ENCODE peak calls at places on chromosomes 4 and X, in eight cellular contexts. H is mesothelial cell of epicardium; M is stimulated activated CD8-positive, alpha-beta memory T cell treated with anti-CD3 and anti-CD28 coated beads, Interleukin-7, amount 100 ng/mL, for 4 hours; D is uterus; O is mucosa of gallbladder; A is NCI-H69; X is H9; Q is cardiac muscle cell. N is an unnamed sample.

GRCh38 chr4:65508169-65508568 is 162.1 kb downstream of the EPHA5 start:
- DNase-seq in D (no peak), Q (no peak), A (peak), X (no peak), H (no peak), M (no peak), O (no peak), N (peak)

GRCh38 chrX:71367396-71367795 is 1.2 kb downstream of the TAF1 start:
- DNase-seq in A (no peak), M (no peak), X (no peak), O (no peak), Q (no peak), D (no peak), H (no peak), N (no peak)

GRCh38 chrX:51899741-51900140 is 6.3 kb downstream of the MAGED1 start:
- DNase-seq in D (no peak), H (no peak), X (no peak), O (no peak), Q (no peak), M (no peak), A (no peak), N (no peak)

GRCh38 chrX:88424541-88424940 is 322.5 kb upstream of the CPXCR1 start:
- DNase-seq in M (no peak), D (no peak), A (no peak), X (no peak), Q (no peak), O (no peak), H (no peak), N (no peak)

GRCh38 chrX:120840826-120841225 is 34.8 kb downstream of the CT47B1 start:
- DNase-seq in X (no peak), A (peak), O (no peak), Q (no peak), D (no peak), M (no peak), H (no peak), N (peak)

GRCh38 chr4:19327364-19327763 is 924.3 kb upstream of the SLIT2 start:
- DNase-seq in D (no peak), A (no peak), H (no peak), O (no peak), X (no peak), Q (no peak), M (no peak), N (no peak)

GRCh38 chr4:10015140-10015753 is 6.0 kb downstream of the SLC2A9 start:
- DNase-seq in A (peak), X (peak), D (no peak), M (no peak), H (no peak), Q (peak), O (peak), N (no peak)

GRCh38 chrX:129842510-129843208 is 1.0 kb downstream of the ZDHHC9 start:
- DNase-seq in A (peak), X (no peak), H (no peak), O (peak), M (no peak), D (peak), Q (peak), N (no peak)

GRCh38 chr4:107951551-107951950 is 20.2 kb downstream of the CYP2U1 start:
- DNase-seq in H (no peak), X (no peak), D (no peak), M (no peak), Q (no peak), O (no peak), A (no peak), N (peak)

GRCh38 chr4:185311113-185311888 is 84.4 kb downstream of the LRP2BP start:
- DNase-seq in O (no peak), H (no peak), D (no peak), M (no peak), A (no peak), X (no peak), Q (no peak), N (no peak)

GRCh38 chrX:100864967-100865366 is 9.2 kb downstream of the NOX1 start:
- DNase-seq in O (peak), X (no peak), A (peak), M (no peak), H (no peak), D (peak), Q (no peak), N (peak)

GRCh38 chr4:98516441-98517323 is 141.7 kb downstream of the TSPAN5 start:
- DNase-seq in X (no peak), O (no peak), H (no peak), M (no peak), A (peak), D (no peak), Q (no peak), N (no peak)

GRCh38 chrX:46642145-46642544 is 68.6 kb downstream of the CHST7 start:
- DNase-seq in O (no peak), X (no peak), M (no peak), H (no peak), D (no peak), Q (no peak), A (peak), N (no peak)

GRCh38 chrX:154015581-154016264 is 4.0 kb downstream of the IRAK1 start:
- DNase-seq in H (no peak), X (no peak), Q (no peak), D (no peak), O (no peak), M (no peak), A (no peak), N (no peak)

GRCh38 chr4:110055014-110055768 is 142.5 kb downstream of the EGF start:
- DNase-seq in X (no peak), O (no peak), D (no peak), A (peak), Q (no peak), M (no peak), H (no peak), N (no peak)

GRCh38 chr4:74045247-74045646 is 6.8 kb upstream of the CXCL3 start:
- DNase-seq in X (no peak), D (no peak), M (no peak), A (no peak), Q (no peak), O (no peak), H (no peak), N (no peak)

GRCh38 chrX:18946157-18946556 is 37.8 kb downstream of the PHKA2 start:
- DNase-seq in D (no peak), H (no peak), A (no peak), M (no peak), Q (no peak), X (no peak), O (no peak), N (no peak)

GRCh38 chr4:105191621-105192210 is 45.0 kb downstream of the TET2 start:
- DNase-seq in M (no peak), D (no peak), Q (no peak), A (no peak), X (no peak), O (no peak), H (no peak), N (no peak)

GRCh38 chr4:8281519-8282133 is 12.1 kb downstream of the HTRA3 start:
- DNase-seq in Q (no peak), M (no peak), O (peak), X (no peak), D (peak), A (no peak), H (no peak), N (peak)

GRCh38 chrX:22278375-22278774 is 5.7 kb downstream of the CBLL2 start:
- DNase-seq in D (no peak), Q (peak), X (no peak), O (no peak), M (no peak), A (peak), H (no peak), N (no peak)

GRCh38 chrX:107766470-107767140 is 9.0 kb downstream of the TSC22D3 start:
- DNase-seq in D (peak), X (no peak), Q (no peak), H (no peak), A (peak), O (no peak), M (no peak), N (no peak)

GRCh38 chrX:69214463-69214862 is 49.2 kb upstream of the PJA1 start:
- DNase-seq in H (no peak), O (no peak), M (no peak), D (no peak), X (no peak), A (no peak), Q (no peak), N (no peak)

GRCh38 chrX:140572724-140573123 is 67.9 kb upstream of the SOX3 start:
- DNase-seq in H (peak), D (no peak), O (peak), M (no peak), A (peak), Q (peak), X (peak), N (no peak)

GRCh38 chr4:99436462-99436861 is 1.3 kb upstream of the ADH7 start:
- DNase-seq in A (peak), O (no peak), H (no peak), D (no peak), X (no peak), Q (no peak), M (no peak), N (no peak)

GRCh38 chrX:2692221-2693122 is 1.4 kb downstream of the CD99 start:
- DNase-seq in M (no peak), D (peak), Q (peak), X (no peak), H (no peak), A (no peak), O (no peak), N (no peak)

GRCh38 chr4:20370284-20370683 is 118.6 kb downstream of the SLIT2 start:
- DNase-seq in M (no peak), Q (no peak), O (no peak), A (peak), H (no peak), D (no peak), X (no peak), N (no peak)

GRCh38 chrX:153507484-153508178 is 9.8 kb upstream of the ATP2B3 start:
- DNase-seq in D (peak), H (peak), O (peak), M (peak), A (peak), Q (peak), X (peak), N (no peak)

GRCh38 chrX:97968376-97969104 is 1084.8 kb downstream of the RPA4 start:
- DNase-seq in M (no peak), O (no peak), X (peak), H (no peak), D (no peak), A (no peak), Q (no peak), N (no peak)

GRCh38 chr4:143700420-143701352 is at the start of gene FREM3:
- DNase-seq in D (no peak), X (peak), A (peak), Q (peak), O (no peak), H (peak), M (no peak), N (no peak)

GRCh38 chr4:85776091-85776490 is 301.1 kb downstream of the ARHGAP24 start:
- DNase-seq in M (no peak), A (no peak), Q (peak), H (no peak), D (no peak), O (no peak), X (no peak), N (no peak)

GRCh38 chr4:169098054-169098896 is 88.2 kb upstream of the CBR4 start:
- DNase-seq in O (no peak), D (no peak), A (no peak), H (no peak), X (no peak), M (no peak), Q (no peak), N (no peak)

GRCh38 chrX:23931149-23931604 is 23.4 kb downstream of the CXorf58 start:
- DNase-seq in O (no peak), H (no peak), D (no peak), A (no peak), Q (no peak), M (no peak), X (no peak), N (no peak)

GRCh38 chrX:41148553-41148952 is 63.3 kb downstream of the USP9X start:
- DNase-seq in O (no peak), A (no peak), D (no peak), Q (no peak), H (no peak), M (no peak), X (no peak), N (no peak)

GRCh38 chr4:147182041-147182440 is 236.4 kb upstream of the TTC29 start:
- DNase-seq in X (no peak), O (no peak), H (no peak), Q (no peak), D (no peak), M (no peak), A (no peak), N (no peak)

GRCh38 chr4:1981251-1982055 is 27.3 kb downstream of the NELFA start:
- DNase-seq in X (peak), Q (peak), H (no peak), M (no peak), D (no peak), A (peak), O (no peak), N (no peak)